ENCODE peak calls at places on chromosome 1, in five cellular contexts. Y is endothelial cell, Q is bronchial epithelial cell, F is OCI-LY7, T is fibroblast of the aortic adventitia. D is an unnamed sample.

GRCh38 chr1:3049905-3050304 is 19.1 kb upstream of the PRDM16 start:
- DNase-seq in Y (no peak), Q (no peak), F (no peak), T (no peak), D (no peak)

GRCh38 chr1:169091480-169091941 is 15.0 kb upstream of the ATP1B1 start:
- DNase-seq in Y (no peak), Q (no peak), F (no peak), T (peak), D (no peak)

GRCh38 chr1:183308719-183309118 is 109.5 kb downstream of the NMNAT2 start:
- DNase-seq in Y (no peak), Q (no peak), F (no peak), T (no peak), D (no peak)

GRCh38 chr1:209202826-209203439 is 380.6 kb upstream of the CAMK1G start:
- DNase-seq in Y (peak), Q (peak), F (peak), T (peak), D (peak)

GRCh38 chr1:221921936-221922335 is 180.0 kb upstream of the DUSP10 start:
- DNase-seq in Y (no peak), Q (peak), F (no peak), T (no peak), D (no peak)

GRCh38 chr1:213779228-213779627 is 208.5 kb upstream of the PROX1 start:
- DNase-seq in Y (no peak), Q (peak), F (no peak), T (no peak), D (no peak)

GRCh38 chr1:87334351-87335174 is 5.9 kb downstream of the LMO4 start:
- DNase-seq in Y (peak), Q (peak), F (peak), T (peak), D (peak)

GRCh38 chr1:9128161-9128519 is 762 bp downstream of the GPR157 start:
- DNase-seq in Y (no peak), Q (no peak), F (no peak), T (no peak), D (no peak)

GRCh38 chr1:229624906-229625871 is 733 bp downstream of the TAF5L start:
- DNase-seq in Y (peak), Q (peak), F (peak), T (peak), D (peak)

DNA sequence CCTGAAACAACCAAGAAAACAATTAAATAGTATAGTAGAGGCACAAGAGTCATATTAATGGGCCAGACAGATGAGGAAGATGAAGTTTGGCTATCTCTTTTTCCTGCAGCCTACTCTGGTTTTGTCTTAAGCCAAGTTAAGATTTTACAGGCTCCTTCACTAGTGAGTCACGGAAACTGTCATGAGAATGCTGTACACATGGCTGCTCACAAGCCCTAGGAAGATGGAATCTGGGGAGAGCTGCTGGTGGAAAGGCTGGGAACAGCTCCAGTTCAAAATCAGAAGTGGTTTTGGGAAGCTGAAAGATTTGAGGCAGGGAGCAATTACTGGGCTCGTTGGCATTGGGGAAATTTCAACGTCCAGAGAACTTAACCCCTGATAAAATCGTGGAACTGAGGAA is 46.4 kb upstream of the S1PR1 start:
- DNase-seq in Y (no peak), Q (peak), F (no peak), T (peak), D (no peak)
- TF ChIP-seq CTCF in Y (no peak), Q (no peak), F (no peak), T (no peak), D (no peak)

DNA sequence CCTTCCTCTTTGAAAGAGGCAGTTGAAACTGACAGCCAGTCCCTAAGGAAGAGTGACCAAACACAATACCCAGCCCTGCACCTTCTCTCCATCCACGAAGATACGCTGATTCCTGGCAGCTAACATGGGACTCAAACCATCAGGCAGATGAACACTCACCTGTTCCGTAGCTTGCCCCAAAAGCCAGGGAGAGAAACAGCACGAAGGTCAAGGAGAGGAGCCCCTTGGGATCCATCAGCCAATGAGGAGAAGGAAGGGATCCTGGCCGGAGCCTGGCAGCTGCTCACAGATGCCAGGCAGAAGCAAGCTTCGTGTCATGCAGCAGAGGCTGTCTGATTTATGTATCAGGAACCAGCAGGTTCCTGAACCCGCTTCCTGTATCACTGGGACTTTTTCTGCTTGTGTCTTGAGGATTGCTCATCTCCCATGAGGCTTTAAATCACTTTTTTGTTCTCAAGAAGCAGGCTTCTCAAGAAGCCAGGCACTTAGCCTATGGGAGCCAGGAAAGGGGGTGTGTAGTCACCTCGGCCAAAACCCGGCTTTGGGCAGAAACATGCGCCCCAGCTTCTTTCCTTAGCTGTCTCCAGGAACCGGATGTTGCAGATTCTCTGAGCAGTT is at the start of gene SLAMF1:
- DNase-seq in Y (no peak), Q (no peak), F (peak), T (no peak), D (no peak)
- TF ChIP-seq CTCF in Y (no peak), Q (no peak), F (no peak), T (no peak), D (no peak)

GRCh38 chr1:220881918-220882891 is 3.0 kb downstream of the HLX start:
- DNase-seq in Y (peak), Q (no peak), F (no peak), T (peak), D (no peak)

GRCh38 chr1:220885971-220886370 is 6.7 kb downstream of the HLX start:
- DNase-seq in Y (no peak), Q (no peak), F (no peak), T (no peak), D (no peak)

GRCh38 chr1:220886470-220887201 is 7.4 kb downstream of the HLX start:
- DNase-seq in Y (no peak), Q (no peak), F (no peak), T (no peak), D (no peak)

GRCh38 chr1:220884981-220885918 is 6.0 kb downstream of the HLX start:
- DNase-seq in Y (no peak), Q (no peak), F (no peak), T (no peak), D (no peak)

DNA sequence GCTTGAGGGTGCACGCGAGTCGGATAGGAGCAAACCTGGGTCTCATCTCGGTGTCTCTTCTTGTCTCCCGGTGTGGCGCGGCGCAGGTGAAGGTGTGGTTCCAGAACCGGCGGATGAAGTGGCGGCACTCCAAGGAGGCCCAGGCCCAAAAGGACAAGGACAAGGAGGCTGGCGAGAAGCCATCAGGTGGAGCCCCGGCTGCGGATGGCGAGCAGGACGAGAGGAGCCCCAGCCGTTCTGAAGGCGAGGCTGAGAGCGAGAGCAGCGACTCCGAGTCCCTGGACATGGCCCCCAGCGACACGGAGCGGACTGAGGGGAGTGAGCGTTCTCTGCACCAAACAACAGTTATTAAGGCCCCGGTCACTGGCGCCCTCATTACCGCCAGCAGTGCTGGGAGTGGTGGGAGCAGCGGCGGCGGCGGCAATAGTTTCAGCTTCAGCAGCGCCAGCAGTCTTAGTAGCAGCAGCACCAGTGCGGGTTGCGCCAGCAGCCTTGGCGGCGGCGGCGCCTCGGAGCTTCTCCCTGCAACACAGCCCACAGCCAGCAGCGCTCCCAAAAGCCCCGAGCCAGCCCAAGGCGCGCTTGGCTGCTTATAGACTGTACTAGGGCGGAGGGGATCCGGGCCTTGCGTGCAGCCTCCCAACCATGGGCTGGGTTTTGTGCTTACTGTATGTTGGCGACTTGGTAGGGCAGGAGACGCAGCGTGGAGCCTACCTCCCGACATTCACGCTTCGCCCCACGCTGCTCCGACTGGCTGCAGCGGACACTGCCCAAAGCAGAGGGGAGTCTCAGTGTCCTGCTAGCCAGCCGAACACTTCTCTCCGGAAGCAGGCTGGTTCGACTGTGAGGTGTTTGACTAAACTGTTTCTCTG is 5.1 kb downstream of the HLX start:
- DNase-seq in Y (peak), Q (no peak), F (no peak), T (peak), D (peak)
- TF ChIP-seq CTCF in Y (no peak), Q (no peak), F (no peak), T (no peak), D (peak)

DNA sequence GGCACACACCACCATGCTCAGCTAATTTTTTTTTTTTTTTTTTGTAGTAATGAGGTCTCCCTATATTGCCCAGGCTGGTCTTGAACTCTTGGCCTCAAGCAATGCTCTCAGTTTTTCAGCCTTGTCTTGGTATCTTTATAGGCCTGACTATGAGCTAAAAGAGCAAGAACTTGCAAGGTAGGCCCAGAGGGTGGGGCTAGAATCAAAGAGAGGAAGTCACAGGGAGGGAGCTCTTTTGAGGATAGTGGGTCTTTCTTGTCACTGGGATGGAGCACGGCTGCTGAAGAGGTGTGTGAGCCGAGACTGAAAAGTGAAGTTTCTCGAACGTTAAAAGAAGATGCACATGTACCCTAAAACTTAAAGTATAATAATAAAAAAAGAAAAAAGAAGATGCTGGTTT is 260.0 kb upstream of the BEND5 start:
- DNase-seq in Y (peak), Q (no peak), F (no peak), T (no peak), D (no peak)
- TF ChIP-seq CTCF in Y (no peak), Q (no peak), F (no peak), T (no peak), D (no peak)

DNA sequence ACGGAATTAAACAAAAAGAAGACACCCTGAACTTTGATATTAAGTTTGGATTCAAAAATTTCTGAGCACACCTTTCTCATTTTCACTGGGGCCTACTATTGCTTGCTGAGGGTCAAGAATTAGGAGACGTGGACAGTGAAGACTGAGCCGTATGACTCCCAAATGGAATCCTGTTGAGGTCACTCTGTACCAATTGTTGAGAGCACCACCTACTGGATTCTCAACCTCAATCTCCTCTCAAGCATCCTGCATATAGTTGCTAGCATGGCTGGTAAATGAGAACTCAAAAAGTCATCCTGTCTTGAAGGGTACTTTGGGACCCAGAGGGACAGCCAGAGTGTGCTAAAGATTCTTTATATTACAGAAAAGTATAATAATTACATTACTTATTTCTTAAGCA is 20.2 kb upstream of the MTR start:
- DNase-seq in Y (no peak), Q (peak), F (no peak), T (peak), D (no peak)
- TF ChIP-seq CTCF in Y (no peak), Q (peak), F (peak), T (peak), D (no peak)

DNA sequence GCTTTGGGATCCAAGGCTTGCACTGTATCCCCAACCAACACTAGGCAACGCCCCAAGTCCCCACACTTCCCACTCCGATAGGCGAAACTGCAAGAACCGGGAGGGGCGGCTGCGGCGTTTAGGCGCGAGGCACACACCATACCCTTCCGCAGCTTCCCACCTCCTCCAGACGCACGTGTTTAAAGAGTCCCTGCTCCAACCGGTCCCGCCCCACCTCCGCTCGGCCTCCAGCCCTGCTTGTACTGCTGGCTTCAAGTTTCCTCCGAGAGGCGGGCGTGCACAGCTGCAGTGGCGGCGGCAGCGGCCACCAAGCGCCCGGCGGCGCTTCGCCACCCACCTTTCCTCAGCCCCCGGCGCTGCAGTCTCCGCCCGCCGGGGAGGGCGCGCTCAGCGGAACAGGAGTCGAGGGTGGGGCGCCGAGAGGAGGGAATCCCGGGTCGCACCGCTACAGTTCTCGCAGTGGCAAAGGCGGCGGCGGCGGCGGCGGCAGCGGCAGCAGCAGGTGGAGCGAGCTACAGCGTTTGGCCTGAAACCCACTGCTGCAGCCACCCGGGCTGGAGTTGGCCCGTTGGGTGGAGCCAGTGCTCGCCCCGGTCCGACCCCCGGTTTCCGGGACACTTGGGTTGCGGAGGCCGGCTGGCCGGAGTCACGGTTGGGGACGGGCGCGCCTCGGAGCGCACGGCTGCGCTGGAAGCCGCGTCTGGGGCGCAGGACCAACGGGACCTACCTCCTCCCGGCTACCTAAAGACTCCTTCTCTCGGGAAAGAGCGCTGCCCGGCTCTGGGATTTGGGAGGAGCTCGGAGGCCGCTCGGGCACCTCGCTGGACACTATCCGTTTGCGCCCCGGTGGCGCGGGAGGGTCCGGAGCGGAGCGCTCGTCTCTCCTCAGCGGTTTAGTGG is at the start of gene CNIH3:
- DNase-seq in Y (peak), Q (no peak), F (no peak), T (peak), D (peak)
- TF ChIP-seq CTCF in Y (no peak), Q (no peak), F (no peak), T (peak), D (no peak)

GRCh38 chr1:177783052-177783451 is 186.8 kb downstream of the SEC16B start:
- DNase-seq in Y (no peak), Q (no peak), F (no peak), T (no peak), D (no peak)
- TF ChIP-seq CTCF in Y (no peak), Q (no peak), F (peak), T (no peak), D (no peak)

GRCh38 chr1:157136133-157136532 is 2.1 kb downstream of the ETV3 start:
- DNase-seq in Y (no peak), Q (peak), F (no peak), T (no peak), D (no peak)
- TF ChIP-seq CTCF in Y (no peak), Q (peak), F (no peak), T (no peak), D (no peak)

GRCh38 chr1:118302145-118302544 is 117.1 kb upstream of the SPAG17 start:
- DNase-seq in Y (no peak), Q (no peak), F (no peak), T (no peak), D (no peak)

GRCh38 chr1:118303534-118303933 is 118.5 kb upstream of the SPAG17 start:
- DNase-seq in Y (no peak), Q (no peak), F (no peak), T (no peak), D (no peak)

GRCh38 chr1:118300808-118301207 is 115.8 kb upstream of the SPAG17 start:
- DNase-seq in Y (no peak), Q (no peak), F (no peak), T (no peak), D (peak)

DNA sequence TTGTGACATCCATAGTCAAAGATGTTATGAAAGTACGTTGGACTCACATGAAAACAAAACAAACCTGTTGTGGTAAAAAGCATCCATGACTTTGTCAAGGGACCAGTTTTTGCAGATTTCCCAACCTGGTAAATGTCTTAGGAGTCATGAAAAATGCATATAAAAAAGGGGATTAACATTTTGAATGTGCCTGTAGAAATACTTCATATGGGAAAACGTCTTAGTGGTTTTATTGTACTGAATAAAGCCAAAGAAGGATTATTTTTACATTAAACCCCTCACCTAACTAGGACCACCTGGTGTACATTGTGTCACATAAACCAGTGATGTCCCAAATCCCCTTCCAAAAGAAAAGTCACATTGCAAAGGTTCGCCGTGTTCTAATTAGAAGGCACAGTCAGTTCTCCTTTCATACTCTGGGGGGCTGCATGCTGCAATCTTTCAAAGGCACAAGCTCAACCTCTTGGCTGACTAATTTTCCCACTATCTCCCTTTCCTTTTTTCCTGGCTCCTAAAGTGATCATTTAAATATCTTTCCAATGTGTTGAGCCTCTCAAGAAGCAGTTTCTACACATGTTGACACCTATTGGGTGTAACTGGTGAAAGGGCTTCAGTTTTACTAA is 119.8 kb upstream of the SPAG17 start:
- DNase-seq in Y (peak), Q (no peak), F (no peak), T (peak), D (no peak)
- TF ChIP-seq CTCF in Y (peak), Q (peak), F (peak), T (peak), D (peak)

D was measured in neural crest cell.